ENCODE peak calls at places on chromosomes 16 and 17, in six cellular contexts. R is endothelial cell, N is H9, S is mammary epithelial cell, H is HFF-Myc, E is activated B cell treated with CpG ODN at 0.5 μM for 24 hours. C is an unnamed sample.

GRCh38 chr17:66354981-66355380 is 52.6 kb downstream of the PRKCA start:
- DNase-seq in S (no peak), N (no peak), H (no peak), R (no peak), E (no peak), C (no peak)

GRCh38 chr16:24208710-24209109 is 47.4 kb upstream of the CACNG3 start:
- DNase-seq in E (no peak), H (no peak), S (no peak), R (no peak), N (peak; percentile 55), C (no peak)

GRCh38 chr17:32794533-32795246 is 82.2 kb downstream of the MYO1D start:
- DNase-seq in N (no peak), E (no peak), H (no peak), R (no peak), S (no peak), C (no peak)

GRCh38 chr16:67014641-67015315 is 14.2 kb upstream of the CBFB start:
- DNase-seq in R (no peak), N (no peak), S (no peak), H (no peak), E (no peak), C (no peak)

GRCh38 chr17:61389670-61390478 is 9.8 kb upstream of the TBX2 start:
- DNase-seq in H (no peak), S (no peak), E (no peak), R (peak; percentile 84), N (peak; percentile 85), C (peak; percentile 78)

GRCh38 chr16:72537684-72538083 is 365.7 kb upstream of the PMFBP1 start:
- DNase-seq in S (peak; percentile 25), R (no peak), H (peak; percentile 44), E (no peak), N (no peak), C (no peak)

GRCh38 chr17:37824534-37825485 is 80.0 kb upstream of the HNF1B start:
- DNase-seq in R (no peak), E (no peak), N (peak; percentile 84), H (peak; percentile 83), S (peak; percentile 92), C (no peak)

GRCh38 chr17:39636927-39637736 is at the start of gene STARD3:
- DNase-seq in N (peak; percentile 97), E (peak; percentile 90), R (peak; percentile 90), S (peak; percentile 79), H (peak; percentile 36), C (peak; percentile 98)

GRCh38 chr16:66703359-66704215 is 7.0 kb upstream of the CMTM4 start:
- DNase-seq in S (peak; percentile 35), R (no peak), N (no peak), H (no peak), E (no peak), C (no peak)

GRCh38 chr17:80445152-80446110 is 30.5 kb downstream of the ENDOV start:
- DNase-seq in E (no peak), R (no peak), H (no peak), N (no peak), S (no peak), C (no peak)

GRCh38 chr16:16095646-16096045 is 127.6 kb downstream of the ABCC6 start:
- DNase-seq in E (no peak), R (no peak), S (no peak), H (no peak), N (no peak), C (no peak)

GRCh38 chr16:70478912-70479341 is 24.5 kb downstream of the FCSK start:
- DNase-seq in H (no peak), E (no peak), N (peak; percentile 54), R (no peak), S (no peak), C (no peak)

GRCh38 chr17:30952645-30953393 is 18.0 kb upstream of the RNF135 start:
- DNase-seq in N (no peak), R (no peak), H (no peak), E (no peak), S (no peak), C (no peak)

GRCh38 chr17:34823023-34823422 is 138.2 kb downstream of the CCT6B start:
- DNase-seq in E (no peak), H (no peak), S (no peak), N (no peak), R (no peak), C (no peak)

GRCh38 chr16:50797456-50797855 is 55.6 kb downstream of the CYLD start:
- DNase-seq in N (no peak), E (no peak), S (no peak), H (no peak), R (no peak), C (no peak)

GRCh38 chr17:16934133-16934795 is 37.7 kb downstream of the TNFRSF13B start:
- DNase-seq in E (no peak), H (no peak), R (no peak), N (no peak), S (no peak), C (no peak)

GRCh38 chr16:70267516-70267915 is 15.8 kb upstream of the EXOSC6 start:
- DNase-seq in H (peak; percentile 37), E (no peak), S (peak; percentile 21), R (peak; percentile 70), N (peak; percentile 72), C (no peak)

GRCh38 chr16:51276335-51276734 is 125.3 kb upstream of the SALL1 start:
- DNase-seq in E (no peak), N (no peak), H (no peak), R (no peak), S (peak; percentile 24), C (no peak)

GRCh38 chr17:30380643-30381419 is 2.1 kb downstream of the CPD start:
- DNase-seq in S (no peak), N (no peak), R (no peak), E (no peak), H (no peak), C (no peak)

GRCh38 chr16:16137110-16137509 is 86.2 kb downstream of the ABCC6 start:
- DNase-seq in H (no peak), E (no peak), N (no peak), S (no peak), R (no peak), C (no peak)

GRCh38 chr17:79038545-79039135 is 14.7 kb downstream of the C1QTNF1 start:
- DNase-seq in S (peak; percentile 99), N (no peak), E (no peak), H (no peak), R (no peak), C (peak; percentile 65)

GRCh38 chr17:73371285-73371684 is 59.5 kb upstream of the CDC42EP4 start:
- DNase-seq in R (no peak), S (peak; percentile 71), H (peak; percentile 37), E (no peak), N (no peak), C (no peak)

GRCh38 chr16:30761928-30762902 is at the start of the genes CFAP119 and RNF40:
- DNase-seq in S (peak; percentile 97), E (peak; percentile 94), N (peak; percentile 98), R (peak; percentile 96), H (peak; percentile 96), C (peak; percentile 99)
- TF ChIP-seq CTCF in S (no peak), E (no peak), N (no peak), R (no peak), H (no peak), C (no peak)

GRCh38 chr16:84155226-84155625 is 10.1 kb downstream of the DNAAF1 start:
- DNase-seq in R (no peak), N (no peak), E (no peak), H (no peak), S (no peak), C (no peak)

GRCh38 chr16:84153660-84154214 is 8.6 kb downstream of the DNAAF1 start:
- DNase-seq in H (no peak), E (no peak), N (no peak), R (no peak), S (no peak), C (no peak)

GRCh38 chr16:84158455-84158854 is 13.3 kb downstream of the DNAAF1 start:
- DNase-seq in N (no peak), E (no peak), S (no peak), H (no peak), R (no peak), C (no peak)

GRCh38 chr16:84159006-84159405 is 13.9 kb downstream of the DNAAF1 start:
- DNase-seq in H (no peak), S (no peak), E (no peak), R (no peak), N (no peak), C (no peak)

GRCh38 chr16:84156342-84156784 is 11.3 kb downstream of the DNAAF1 start:
- DNase-seq in E (no peak), S (peak; percentile 19), H (no peak), N (no peak), R (no peak), C (no peak)
- TF ChIP-seq CTCF in E (no peak), S (peak; percentile 22), H (no peak), N (peak; percentile 36), R (no peak), C (no peak)

GRCh38 chr17:2982854-2983636 is 80.4 kb downstream of the OR1D5 start:
- DNase-seq in N (peak; percentile 20), E (no peak), R (no peak), S (no peak), H (no peak), C (no peak)
- TF ChIP-seq CTCF in N (no peak), E (no peak), R (no peak), S (no peak), H (peak; percentile 29), C (no peak)

DNA sequence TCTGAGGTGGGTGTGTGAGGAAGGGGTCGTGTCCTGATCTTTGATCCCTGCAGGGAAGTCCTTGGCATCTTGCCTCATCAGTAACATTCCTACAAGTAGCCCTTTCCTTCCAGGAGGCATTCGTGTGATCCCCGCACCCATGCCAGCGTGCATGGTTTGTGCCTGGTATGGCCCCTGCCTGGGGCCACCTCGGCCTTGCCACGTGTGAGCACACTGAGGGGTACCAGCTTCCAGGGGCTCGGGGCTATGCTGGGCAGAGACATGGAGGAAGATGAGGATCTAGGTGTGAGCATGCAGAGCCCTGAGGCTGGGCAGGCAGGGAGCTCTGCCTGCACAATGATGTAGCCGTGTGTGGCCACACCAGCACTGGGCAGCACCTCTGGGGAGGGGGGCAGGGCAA is 6.0 kb downstream of the HSD3B7 start:
- DNase-seq in H (no peak), R (no peak), S (no peak), N (no peak), E (no peak), C (no peak)
- TF ChIP-seq CTCF in H (no peak), R (no peak), S (no peak), N (no peak), E (no peak), C (no peak)

DNA sequence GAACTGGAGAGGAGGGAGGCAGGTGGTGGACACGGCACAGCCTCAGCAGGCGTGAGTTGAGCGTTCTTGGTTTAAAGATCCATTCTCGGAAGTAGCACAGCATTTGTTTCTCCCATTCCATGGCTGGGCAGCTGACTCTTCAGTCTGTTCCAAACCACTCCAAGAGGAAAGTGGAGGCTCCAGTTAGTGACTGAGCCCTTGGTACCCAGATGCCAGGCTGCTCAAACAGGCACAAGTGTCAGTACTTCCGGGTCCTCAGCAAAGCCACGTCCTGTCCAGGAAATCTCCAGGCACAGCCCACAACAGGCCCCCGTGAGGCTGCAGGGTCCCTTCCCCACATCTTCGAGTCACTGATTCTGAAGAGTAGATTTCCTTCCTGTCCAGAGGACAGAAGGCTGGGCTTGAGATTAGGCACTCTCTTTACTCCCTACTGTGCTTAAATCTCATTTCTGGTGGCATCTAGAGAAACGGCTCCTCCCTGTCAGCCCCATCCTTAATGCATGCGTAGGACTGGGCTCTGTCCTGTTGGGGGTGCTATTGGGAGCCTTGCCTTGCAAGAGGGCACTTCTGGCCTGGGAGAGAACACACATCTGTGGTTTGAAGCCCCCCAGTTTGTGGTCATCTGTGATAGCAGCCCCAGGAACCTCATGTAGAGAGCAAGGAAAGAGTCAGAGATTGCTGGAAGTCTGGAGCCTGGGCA is 39.7 kb upstream of the NAT9 start:
- DNase-seq in S (no peak), E (no peak), R (peak; percentile 54), N (peak; percentile 72), H (no peak), C (no peak)
- TF ChIP-seq CTCF in S (no peak), E (no peak), R (peak; percentile 40), N (peak; percentile 75), H (peak; percentile 39), C (no peak)